ENCODE peak calls at places on chromosome 1, in five cellular contexts. One of them, this sample, is unnamed.

GRCh38 chr1:117405042-117405441 is 37.8 kb downstream of the MAN1A2 start:
- DNase-seq in endodermal cell: no peak
- DNase-seq in cardiac fibroblast: no peak
- DNase-seq in neural progenitor cell: no peak
- DNase-seq in HepG2: no peak
- DNase-seq in this sample: no peak

GRCh38 chr1:98322966-98323365 is 338.6 kb upstream of the SNX7 start:
- DNase-seq in endodermal cell: no peak
- DNase-seq in cardiac fibroblast: peak; percentile 55
- DNase-seq in neural progenitor cell: no peak
- DNase-seq in HepG2: no peak
- DNase-seq in this sample: no peak

GRCh38 chr1:29541641-29542040 is 305.3 kb downstream of the PTPRU start:
- DNase-seq in endodermal cell: peak; percentile 20
- DNase-seq in cardiac fibroblast: no peak
- DNase-seq in neural progenitor cell: no peak
- DNase-seq in HepG2: no peak
- DNase-seq in this sample: no peak

GRCh38 chr1:51875836-51876235 is 2.7 kb downstream of the NRDC start:
- DNase-seq in endodermal cell: no peak
- DNase-seq in cardiac fibroblast: no peak
- DNase-seq in neural progenitor cell: no peak
- DNase-seq in HepG2: no peak
- DNase-seq in this sample: no peak

GRCh38 chr1:68320349-68320748 is 88.0 kb upstream of the WLS start:
- DNase-seq in endodermal cell: peak; percentile 58
- DNase-seq in cardiac fibroblast: no peak
- DNase-seq in neural progenitor cell: peak; percentile 25
- DNase-seq in HepG2: no peak
- DNase-seq in this sample: no peak

GRCh38 chr1:183080406-183080805 is 57.2 kb downstream of the LAMC1 start:
- DNase-seq in endodermal cell: no peak
- DNase-seq in cardiac fibroblast: peak; percentile 53
- DNase-seq in neural progenitor cell: no peak
- DNase-seq in HepG2: no peak
- DNase-seq in this sample: no peak

GRCh38 chr1:206901944-206902343 is 4.7 kb downstream of the IL24 start:
- DNase-seq in endodermal cell: no peak
- DNase-seq in cardiac fibroblast: no peak
- DNase-seq in neural progenitor cell: no peak
- DNase-seq in HepG2: no peak
- DNase-seq in this sample: no peak

GRCh38 chr1:27601771-27602509 is 2.0 kb downstream of the AHDC1 start:
- DNase-seq in endodermal cell: peak; percentile 62
- DNase-seq in cardiac fibroblast: no peak
- DNase-seq in neural progenitor cell: peak; percentile 47
- DNase-seq in HepG2: no peak
- DNase-seq in this sample: no peak

GRCh38 chr1:18511469-18511997 is 30.8 kb downstream of the KLHDC7A start:
- DNase-seq in endodermal cell: no peak
- DNase-seq in cardiac fibroblast: no peak
- DNase-seq in neural progenitor cell: peak; percentile 24
- DNase-seq in HepG2: no peak
- DNase-seq in this sample: no peak

GRCh38 chr1:43898981-43899380 is 34.6 kb upstream of the ARTN start:
- DNase-seq in endodermal cell: no peak
- DNase-seq in cardiac fibroblast: no peak
- DNase-seq in neural progenitor cell: no peak
- DNase-seq in HepG2: no peak
- DNase-seq in this sample: no peak

GRCh38 chr1:197144570-197145325 is 1.7 kb downstream of the ASPM start:
- DNase-seq in endodermal cell: no peak
- DNase-seq in cardiac fibroblast: peak; percentile 59
- DNase-seq in neural progenitor cell: no peak
- DNase-seq in HepG2: peak; percentile 18
- DNase-seq in this sample: no peak

GRCh38 chr1:188709146-188709545 is 1768.5 kb downstream of the BRINP3 start:
- DNase-seq in endodermal cell: no peak
- DNase-seq in cardiac fibroblast: peak; percentile 21
- DNase-seq in neural progenitor cell: no peak
- DNase-seq in HepG2: no peak
- DNase-seq in this sample: no peak

DNA sequence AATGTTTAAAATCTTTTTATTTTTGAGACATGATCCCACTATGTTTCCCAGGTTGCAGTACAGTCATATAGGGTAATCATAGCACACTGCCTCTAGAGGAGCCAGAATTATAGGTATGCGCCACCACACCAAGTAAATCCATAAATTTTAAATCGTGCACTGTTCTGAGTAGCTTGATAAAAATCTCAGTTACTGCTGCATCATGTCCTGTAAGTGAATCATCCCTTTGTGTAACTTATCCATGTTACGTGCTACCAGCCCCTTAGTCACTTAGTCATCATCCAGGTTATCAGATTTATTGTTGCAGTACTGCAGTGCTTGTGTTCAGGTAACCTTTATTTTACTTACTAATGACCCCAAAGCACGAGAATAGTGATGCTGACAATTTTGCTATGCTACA is 1770.9 kb downstream of the BRINP3 start:
- DNase-seq in endodermal cell: no peak
- DNase-seq in cardiac fibroblast: peak; percentile 52
- DNase-seq in neural progenitor cell: no peak
- DNase-seq in HepG2: peak; percentile 24
- DNase-seq in this sample: no peak
- TF ChIP-seq CTCF in endodermal cell: no peak
- TF ChIP-seq CTCF in cardiac fibroblast: no peak
- TF ChIP-seq CTCF in neural progenitor cell: no peak
- TF ChIP-seq CTCF in HepG2: no peak
- TF ChIP-seq CTCF in this sample: no peak

DNA sequence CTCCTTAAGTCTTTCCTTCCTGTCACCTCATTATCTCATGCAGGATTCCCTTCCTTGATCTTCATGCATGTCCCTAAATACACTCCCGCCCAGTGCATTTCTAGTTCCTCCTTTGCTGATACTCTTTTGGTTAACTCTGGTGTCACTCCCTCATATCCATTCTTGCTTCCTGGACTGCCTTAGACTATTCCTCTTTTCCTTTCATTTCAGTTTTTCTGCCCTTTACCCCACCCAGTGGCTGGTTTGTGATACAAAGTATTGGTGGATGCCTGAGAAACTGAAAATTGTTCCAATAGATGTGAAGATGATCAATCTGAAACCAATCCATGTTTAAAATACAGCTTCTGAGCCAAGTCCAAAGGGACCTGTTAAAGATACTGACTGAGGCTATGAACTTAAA is 553.8 kb upstream of the CAMK1G start:
- DNase-seq in endodermal cell: no peak
- DNase-seq in cardiac fibroblast: no peak
- DNase-seq in neural progenitor cell: no peak
- DNase-seq in HepG2: no peak
- DNase-seq in this sample: no peak
- TF ChIP-seq CTCF in endodermal cell: peak; percentile 48
- TF ChIP-seq CTCF in cardiac fibroblast: no peak
- TF ChIP-seq CTCF in neural progenitor cell: peak; percentile 24
- TF ChIP-seq CTCF in HepG2: no peak
- TF ChIP-seq CTCF in this sample: peak; percentile 51

GRCh38 chr1:161201828-161202712 is at the start of gene NDUFS2:
- DNase-seq in endodermal cell: peak; percentile 99
- DNase-seq in cardiac fibroblast: peak; percentile 100
- DNase-seq in neural progenitor cell: peak; percentile 99
- DNase-seq in HepG2: peak; percentile 97
- DNase-seq in this sample: peak; percentile 94
- TF ChIP-seq CTCF in endodermal cell: peak; percentile 61
- TF ChIP-seq CTCF in cardiac fibroblast: peak; percentile 19
- TF ChIP-seq CTCF in neural progenitor cell: peak; percentile 63
- TF ChIP-seq CTCF in HepG2: no peak
- TF ChIP-seq CTCF in this sample: peak; percentile 46

GRCh38 chr1:21246905-21247642 is 43.2 kb downstream of the ECE1 start:
- DNase-seq in endodermal cell: no peak
- DNase-seq in cardiac fibroblast: no peak
- DNase-seq in neural progenitor cell: no peak
- DNase-seq in HepG2: no peak
- DNase-seq in this sample: no peak

GRCh38 chr1:21244154-21244553 is 46.1 kb downstream of the ECE1 start:
- DNase-seq in endodermal cell: no peak
- DNase-seq in cardiac fibroblast: no peak
- DNase-seq in neural progenitor cell: no peak
- DNase-seq in HepG2: no peak
- DNase-seq in this sample: no peak

GRCh38 chr1:21242846-21243245 is 47.4 kb downstream of the ECE1 start:
- DNase-seq in endodermal cell: no peak
- DNase-seq in cardiac fibroblast: no peak
- DNase-seq in neural progenitor cell: no peak
- DNase-seq in HepG2: no peak
- DNase-seq in this sample: no peak

GRCh38 chr1:21245688-21246229 is 44.5 kb downstream of the ECE1 start:
- DNase-seq in endodermal cell: no peak
- DNase-seq in cardiac fibroblast: no peak
- DNase-seq in neural progenitor cell: no peak
- DNase-seq in HepG2: no peak
- DNase-seq in this sample: no peak

GRCh38 chr1:21244986-21245687 is 45.1 kb downstream of the ECE1 start:
- DNase-seq in endodermal cell: peak; percentile 84
- DNase-seq in cardiac fibroblast: no peak
- DNase-seq in neural progenitor cell: peak; percentile 33
- DNase-seq in HepG2: no peak
- DNase-seq in this sample: no peak
- TF ChIP-seq CTCF in endodermal cell: peak; percentile 85
- TF ChIP-seq CTCF in cardiac fibroblast: peak; percentile 60
- TF ChIP-seq CTCF in neural progenitor cell: peak; percentile 58
- TF ChIP-seq CTCF in HepG2: peak; percentile 47
- TF ChIP-seq CTCF in this sample: peak; percentile 63

GRCh38 chr1:180217021-180217420 is 13.0 kb upstream of the LHX4 start:
- DNase-seq in endodermal cell: no peak
- DNase-seq in cardiac fibroblast: no peak
- DNase-seq in neural progenitor cell: no peak
- DNase-seq in HepG2: no peak
- DNase-seq in this sample: no peak

GRCh38 chr1:180215856-180216625 is 14.0 kb upstream of the LHX4 start:
- DNase-seq in endodermal cell: no peak
- DNase-seq in cardiac fibroblast: no peak
- DNase-seq in neural progenitor cell: no peak
- DNase-seq in HepG2: no peak
- DNase-seq in this sample: no peak

GRCh38 chr1:180211860-180212229 is 18.2 kb upstream of the LHX4 start:
- DNase-seq in endodermal cell: no peak
- DNase-seq in cardiac fibroblast: no peak
- DNase-seq in neural progenitor cell: no peak
- DNase-seq in HepG2: no peak
- DNase-seq in this sample: no peak

GRCh38 chr1:180211156-180211859 is 18.8 kb upstream of the LHX4 start:
- DNase-seq in endodermal cell: no peak
- DNase-seq in cardiac fibroblast: no peak
- DNase-seq in neural progenitor cell: no peak
- DNase-seq in HepG2: no peak
- DNase-seq in this sample: no peak

GRCh38 chr1:180213401-180214177 is 16.5 kb upstream of the LHX4 start:
- DNase-seq in endodermal cell: peak; percentile 84
- DNase-seq in cardiac fibroblast: peak; percentile 23
- DNase-seq in neural progenitor cell: peak; percentile 30
- DNase-seq in HepG2: no peak
- DNase-seq in this sample: no peak
- TF ChIP-seq CTCF in endodermal cell: peak; percentile 22
- TF ChIP-seq CTCF in cardiac fibroblast: no peak
- TF ChIP-seq CTCF in neural progenitor cell: no peak
- TF ChIP-seq CTCF in HepG2: no peak
- TF ChIP-seq CTCF in this sample: no peak

GRCh38 chr1:158122823-158123390 is 57.8 kb upstream of the CD1D start:
- DNase-seq in endodermal cell: no peak
- DNase-seq in cardiac fibroblast: no peak
- DNase-seq in neural progenitor cell: no peak
- DNase-seq in HepG2: no peak
- DNase-seq in this sample: no peak

GRCh38 chr1:158121604-158122254 is 59.0 kb upstream of the CD1D start:
- DNase-seq in endodermal cell: peak; percentile 89
- DNase-seq in cardiac fibroblast: peak; percentile 59
- DNase-seq in neural progenitor cell: peak; percentile 82
- DNase-seq in HepG2: peak; percentile 25
- DNase-seq in this sample: no peak

GRCh38 chr1:158126425-158126824 is 54.3 kb upstream of the CD1D start:
- DNase-seq in endodermal cell: peak; percentile 29
- DNase-seq in cardiac fibroblast: no peak
- DNase-seq in neural progenitor cell: no peak
- DNase-seq in HepG2: no peak
- DNase-seq in this sample: no peak

GRCh38 chr1:158124034-158124433 is 56.7 kb upstream of the CD1D start:
- DNase-seq in endodermal cell: peak; percentile 61
- DNase-seq in cardiac fibroblast: peak; percentile 45
- DNase-seq in neural progenitor cell: no peak
- DNase-seq in HepG2: no peak
- DNase-seq in this sample: no peak

GRCh38 chr1:158124999-158125398 is 55.7 kb upstream of the CD1D start:
- DNase-seq in endodermal cell: peak; percentile 95
- DNase-seq in cardiac fibroblast: peak; percentile 97
- DNase-seq in neural progenitor cell: peak; percentile 98
- DNase-seq in HepG2: peak; percentile 66
- DNase-seq in this sample: peak; percentile 82
- TF ChIP-seq CTCF in endodermal cell: peak; percentile 94
- TF ChIP-seq CTCF in cardiac fibroblast: peak; percentile 93
- TF ChIP-seq CTCF in neural progenitor cell: peak; percentile 97
- TF ChIP-seq CTCF in HepG2: peak; percentile 83
- TF ChIP-seq CTCF in this sample: peak; percentile 97

GRCh38 chr1:240888039-240888786 is 276.3 kb upstream of the GREM2 start:
- DNase-seq in endodermal cell: peak; percentile 91
- DNase-seq in cardiac fibroblast: peak; percentile 23
- DNase-seq in neural progenitor cell: peak; percentile 65
- DNase-seq in HepG2: peak; percentile 12
- DNase-seq in this sample: no peak
- TF ChIP-seq CTCF in endodermal cell: peak; percentile 98
- TF ChIP-seq CTCF in cardiac fibroblast: peak; percentile 63
- TF ChIP-seq CTCF in neural progenitor cell: peak; percentile 99
- TF ChIP-seq CTCF in HepG2: peak; percentile 80
- TF ChIP-seq CTCF in this sample: peak; percentile 94

GRCh38 chr1:189816558-189816957 is 661.1 kb downstream of the BRINP3 start:
- DNase-seq in endodermal cell: no peak
- DNase-seq in cardiac fibroblast: no peak
- DNase-seq in neural progenitor cell: peak; percentile 61
- DNase-seq in HepG2: no peak
- DNase-seq in this sample: no peak

GRCh38 chr1:189819751-189820150 is 657.9 kb downstream of the BRINP3 start:
- DNase-seq in endodermal cell: no peak
- DNase-seq in cardiac fibroblast: no peak
- DNase-seq in neural progenitor cell: no peak
- DNase-seq in HepG2: no peak
- DNase-seq in this sample: no peak

DNA sequence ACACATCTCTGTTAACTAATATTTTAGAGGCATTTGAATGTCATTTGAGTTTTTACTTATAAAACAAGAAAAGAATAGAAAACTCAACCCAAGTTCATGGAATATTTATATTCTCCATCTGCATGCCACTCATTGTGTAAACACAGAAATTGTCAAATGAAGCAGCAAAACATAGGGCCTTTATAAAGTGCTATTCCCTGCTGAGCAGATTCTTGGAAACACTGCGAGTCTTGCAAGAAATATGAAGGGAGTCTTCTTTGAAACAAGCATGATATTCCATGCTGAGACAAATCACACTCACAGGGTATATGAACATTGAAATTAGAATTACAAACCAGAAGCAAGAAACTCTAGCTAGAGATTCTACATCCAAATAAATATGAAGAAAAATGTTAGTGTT is 655.8 kb downstream of the BRINP3 start:
- DNase-seq in endodermal cell: no peak
- DNase-seq in cardiac fibroblast: no peak
- DNase-seq in neural progenitor cell: no peak
- DNase-seq in HepG2: no peak
- DNase-seq in this sample: no peak
- TF ChIP-seq CTCF in endodermal cell: no peak
- TF ChIP-seq CTCF in cardiac fibroblast: no peak
- TF ChIP-seq CTCF in neural progenitor cell: no peak
- TF ChIP-seq CTCF in HepG2: no peak
- TF ChIP-seq CTCF in this sample: no peak